ENCODE peak calls at places on chromosome 4, in nine cellular contexts. C is stomach, H is HCT116, L is PC-9, T is SK-N-SH, Q is AG10803, S is GM12865, M is foreskin fibroblast, Z is neural progenitor cell. K is an unnamed sample.
A peak's percentile ranks its signal among the peaks of the same experiment; 100 is the strongest.

GRCh38 chr4:27178066-27178465 is 317.4 kb downstream of the STIM2 start:
- DNase-seq in S (no peak), L (no peak), Q (peak; percentile 3), C (no peak), M (peak; percentile 57), Z (no peak), H (no peak), T (no peak), K (no peak)

GRCh38 chr4:112377701-112378620 is 80.8 kb downstream of the ALPK1 start:
- DNase-seq in Z (peak; percentile 86), H (no peak), C (no peak), Q (no peak), S (no peak), M (no peak), L (no peak), T (no peak), K (no peak)

GRCh38 chr4:82652062-82652461 is 90.3 kb upstream of the TMEM150C start:
- DNase-seq in S (no peak), H (no peak), L (no peak), T (no peak), Z (no peak), M (peak; percentile 52), Q (peak; percentile 28), C (no peak), K (peak; percentile 4)

GRCh38 chr4:140151700-140152014 is 2.3 kb downstream of the MAML3 start:
- DNase-seq in M (peak; percentile 87), T (peak; percentile 92), C (peak; percentile 87), H (peak; percentile 75), S (no peak), Z (peak; percentile 95), L (peak; percentile 83), Q (peak; percentile 56), K (peak; percentile 84)

GRCh38 chr4:155025762-155026457 is 182.5 kb upstream of the NPY2R start:
- DNase-seq in H (peak; percentile 65), Q (no peak), L (no peak), S (peak; percentile 18), C (peak; percentile 63), Z (peak; percentile 86), T (no peak), M (peak; percentile 24), K (no peak)

GRCh38 chr4:177519481-177520270 is 77.4 kb upstream of the AGA start:
- DNase-seq in S (no peak), L (no peak), C (no peak), H (no peak), T (no peak), M (no peak), Q (peak; percentile 9), Z (no peak), K (no peak)

GRCh38 chr4:151674804-151675290 is 86.0 kb downstream of the GATB start:
- DNase-seq in L (no peak), Q (peak; percentile 33), C (peak; percentile 70), M (peak; percentile 70), Z (peak; percentile 73), T (peak; percentile 90), S (no peak), H (no peak), K (peak; percentile 64)

GRCh38 chr4:95833652-95834276 is 6.1 kb upstream of the PDHA2 start:
- DNase-seq in M (no peak), Q (no peak), T (peak; percentile 25), L (no peak), C (no peak), S (no peak), Z (no peak), H (no peak), K (no peak)

GRCh38 chr4:30904161-30904560 is 184.0 kb downstream of the PCDH7 start:
- DNase-seq in Z (no peak), L (no peak), S (no peak), T (no peak), M (no peak), C (no peak), Q (no peak), H (no peak), K (no peak)

GRCh38 chr4:94332983-94333590 is 9.5 kb downstream of the HPGDS start:
- DNase-seq in H (no peak), C (no peak), Q (no peak), M (no peak), L (no peak), S (no peak), Z (peak; percentile 71), T (no peak), K (peak; percentile 12)

GRCh38 chr4:98620087-98620784 is 38.2 kb downstream of the TSPAN5 start:
- DNase-seq in S (no peak), Z (peak; percentile 64), Q (no peak), M (no peak), C (no peak), H (no peak), L (no peak), T (no peak), K (no peak)

GRCh38 chr4:100306018-100306417 is 115.8 kb upstream of the DDIT4L start:
- DNase-seq in C (no peak), T (no peak), L (no peak), Z (no peak), S (no peak), Q (peak; percentile 53), M (peak; percentile 51), H (no peak), K (peak; percentile 19)

GRCh38 chr4:44493924-44494323 is 45.3 kb upstream of the KCTD8 start:
- DNase-seq in L (no peak), C (no peak), Z (peak; percentile 63), S (peak; percentile 16), H (no peak), T (peak; percentile 8), M (peak; percentile 3), Q (peak; percentile 1), K (peak; percentile 2)

GRCh38 chr4:84224522-84224921 is 274.6 kb downstream of the NKX6-1 start:
- DNase-seq in T (no peak), L (no peak), S (no peak), C (no peak), Q (no peak), Z (peak; percentile 38), H (no peak), M (no peak), K (no peak)

GRCh38 chr4:159159611-159160010 is 56.7 kb downstream of the RAPGEF2 start:
- DNase-seq in L (no peak), Q (no peak), C (no peak), H (no peak), S (no peak), M (no peak), T (no peak), Z (no peak), K (no peak)

GRCh38 chr4:135243960-135244561 is 1042.5 kb upstream of the PABPC4L start:
- DNase-seq in H (no peak), C (no peak), Q (peak; percentile 2), M (peak; percentile 4), Z (no peak), T (no peak), S (no peak), L (no peak), K (peak; percentile 80)

GRCh38 chr4:95267081-95267480 is 281.7 kb downstream of the UNC5C start:
- DNase-seq in L (peak; percentile 40), Q (peak; percentile 35), S (no peak), C (no peak), Z (no peak), M (peak; percentile 8), T (no peak), H (no peak), K (no peak)

GRCh38 chr4:87068591-87069021 is 133.8 kb downstream of the AFF1 start:
- DNase-seq in Q (no peak), C (no peak), H (no peak), Z (no peak), S (peak; percentile 21), T (peak; percentile 46), M (no peak), L (no peak), K (no peak)

GRCh38 chr4:89175611-89176010 is 64.3 kb downstream of the TIGD2 start:
- DNase-seq in H (no peak), C (no peak), L (no peak), T (no peak), Z (no peak), M (no peak), Q (no peak), S (no peak), K (no peak)

DNA sequence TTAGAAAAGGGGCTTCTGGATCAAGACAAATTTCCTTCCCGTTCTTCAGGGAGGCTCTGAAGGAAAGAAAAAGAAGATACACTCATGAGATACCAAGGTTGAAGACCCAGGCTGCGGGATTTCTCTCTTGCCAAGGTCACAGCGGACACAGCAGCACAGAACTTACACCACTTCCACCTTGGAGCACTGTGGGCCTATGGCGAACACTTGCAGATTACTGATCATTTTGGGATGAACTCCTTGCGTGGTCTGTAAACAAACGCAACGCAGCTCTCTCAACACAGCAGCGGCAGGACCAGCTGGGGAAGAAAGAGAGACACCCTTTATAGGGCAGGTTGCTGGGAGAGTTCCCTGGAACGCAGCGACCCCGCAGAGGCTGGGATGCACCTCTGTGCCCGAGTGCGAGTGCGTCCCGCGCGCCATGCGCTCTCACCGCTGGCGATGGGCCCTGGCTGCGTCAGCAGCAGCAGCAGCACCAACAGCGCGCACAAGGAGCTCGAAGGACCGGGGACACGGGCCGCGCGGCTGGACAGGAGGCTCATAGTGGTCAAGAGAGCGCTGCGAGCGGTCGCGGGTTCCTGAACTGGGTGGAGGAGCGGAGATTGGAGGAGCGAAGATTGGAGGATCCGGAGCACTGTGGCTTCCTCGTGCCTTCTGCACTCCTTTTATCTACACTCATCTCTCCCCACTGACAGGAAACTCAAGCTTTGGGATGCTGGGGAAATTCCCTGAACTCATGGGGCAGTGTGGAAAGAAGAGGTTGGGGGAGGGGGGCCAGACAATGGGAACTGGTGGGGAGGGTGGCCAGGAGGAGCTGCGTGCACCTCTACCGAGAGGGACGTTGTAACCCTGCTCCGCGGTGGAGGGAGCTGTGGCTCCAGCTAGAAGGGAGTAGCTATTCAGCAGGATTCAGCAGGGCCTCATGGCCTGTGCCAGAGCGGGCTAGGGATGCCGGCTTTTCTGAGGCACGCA is at the start of gene CXCL5:
- DNase-seq in T (no peak), H (no peak), L (no peak), S (no peak), M (peak; percentile 77), Z (peak; percentile 78), C (peak; percentile 44), Q (peak; percentile 37), K (peak; percentile 42)
- H3K4me3 ChIP-seq in T (no peak within 1 kb of the TSS), H (no peak within 1 kb of the TSS), L (no peak within 1 kb of the TSS), S (no peak within 1 kb of the TSS), M (peak within 1 kb of the TSS; percentile 40), Z (peak within 1 kb of the TSS; percentile 39), C (peak within 1 kb of the TSS; percentile 22), Q (peak within 1 kb of the TSS; percentile 53), K (peak within 1 kb of the TSS; percentile 36)

GRCh38 chr4:17276821-17277220 is 235.1 kb downstream of the QDPR start:
- DNase-seq in C (no peak), L (no peak), H (no peak), Z (no peak), S (no peak), Q (peak; percentile 56), T (no peak), M (peak; percentile 77), K (peak; percentile 14)
- H3K4me3 ChIP-seq in C (no peak overlapping the region), L (no peak overlapping the region), H (no peak overlapping the region), Z (no peak overlapping the region), S (no peak overlapping the region), Q (no peak overlapping the region), T (no peak overlapping the region), M (no peak overlapping the region), K (no peak overlapping the region)

GRCh38 chr4:186244835-186245234 is 17.5 kb downstream of the KLKB1 start:
- DNase-seq in M (no peak), L (no peak), S (no peak), T (no peak), Q (no peak), Z (no peak), C (no peak), H (no peak), K (no peak)
- H3K4me3 ChIP-seq in M (no peak overlapping the region), L (no peak overlapping the region), S (no peak overlapping the region), T (no peak overlapping the region), Q (no peak overlapping the region), Z (no peak overlapping the region), C (no peak overlapping the region), H (no peak overlapping the region), K (no peak overlapping the region)

GRCh38 chr4:137532869-137533236 is 559 bp upstream of the PCDH18 start:
- DNase-seq in L (no peak), Z (peak; percentile 46), S (peak; percentile 30), H (no peak), Q (no peak), M (peak; percentile 35), C (no peak), T (no peak), K (peak; percentile 66)
- H3K4me3 ChIP-seq in L (peak overlapping the region; percentile 36), Z (peak overlapping the region; percentile 98), S (peak overlapping the region; percentile 63), H (no peak overlapping the region), Q (peak overlapping the region; percentile 90), M (peak overlapping the region; percentile 79), C (peak overlapping the region; percentile 49), T (peak overlapping the region; percentile 88), K (peak overlapping the region; percentile 76)